ENCODE peak calls at places on chromosomes 12 and 14, in five cellular contexts. N is SJSA1; R is ELF-1; O is transverse colon; B is CD8-positive, alpha-beta memory T cell. M is an unnamed sample.

GRCh38 chr14:65849096-65849495 is 436.6 kb downstream of the FUT8 start:
- DNase-seq in N (no peak), O (no peak), B (no peak), R (no peak), M (no peak)

GRCh38 chr12:80946591-80946990 is 8.9 kb upstream of the LIN7A start:
- DNase-seq in R (no peak), O (no peak), B (no peak), N (no peak), M (no peak)

GRCh38 chr12:43744826-43745225 is 13.8 kb downstream of the PUS7L start:
- DNase-seq in O (no peak), R (no peak), N (no peak), B (no peak), M (no peak)

GRCh38 chr14:72810201-72810600 is 83.7 kb downstream of the DPF3 start:
- DNase-seq in N (no peak), O (no peak), R (no peak), B (peak; percentile 66), M (no peak)

GRCh38 chr12:9378430-9378835 is 170.2 kb upstream of the PZP start:
- DNase-seq in B (no peak), O (no peak), N (no peak), R (peak; percentile 45), M (peak; percentile 31)

GRCh38 chr12:64665506-64665905 is 55.2 kb downstream of the RASSF3 start:
- DNase-seq in N (no peak), O (peak; percentile 56), R (peak; percentile 40), B (peak; percentile 65), M (peak; percentile 59)

GRCh38 chr14:44898547-44898946 is 63.2 kb downstream of the KLHL28 start:
- DNase-seq in N (no peak), B (no peak), R (no peak), O (no peak), M (no peak)

GRCh38 chr14:65230287-65230728 is 128.0 kb upstream of the MAX start:
- DNase-seq in O (no peak), N (no peak), R (no peak), B (no peak), M (peak; percentile 35)

GRCh38 chr12:92145481-92145730 is 240 bp downstream of the BTG1 start:
- DNase-seq in R (no peak), B (no peak), O (no peak), N (no peak), M (no peak)

GRCh38 chr12:47717443-47718193 is 7.7 kb downstream of the ENDOU start:
- DNase-seq in O (peak; percentile 83), B (peak; percentile 25), N (peak; percentile 79), R (peak; percentile 95), M (peak; percentile 82)

GRCh38 chr12:24027352-24027751 is 77.9 kb upstream of the SOX5 start:
- DNase-seq in N (no peak), R (no peak), O (no peak), B (no peak), M (no peak)

GRCh38 chr14:85079842-85080741 is 449.9 kb upstream of the FLRT2 start:
- DNase-seq in N (no peak), R (no peak), O (no peak), B (no peak), M (no peak)

GRCh38 chr14:89953602-89954001 is 928 bp downstream of the EFCAB11 start:
- DNase-seq in O (no peak), R (no peak), B (no peak), N (no peak), M (no peak)

GRCh38 chr12:53190108-53190729 is 9.5 kb upstream of the CSAD start:
- DNase-seq in N (no peak), B (peak; percentile 40), O (peak; percentile 44), R (peak; percentile 73), M (peak; percentile 46)

GRCh38 chr14:71143391-71144290 is 236.4 kb downstream of the PCNX1 start:
- DNase-seq in O (no peak), B (peak; percentile 69), N (peak; percentile 87), R (peak; percentile 28), M (no peak)

GRCh38 chr12:89140141-89140540 is 212.2 kb downstream of the DUSP6 start:
- DNase-seq in R (no peak), O (no peak), B (no peak), N (no peak), M (no peak)

GRCh38 chr14:106843951-106844483 is 1317.6 kb downstream of the TMEM121 start:
- DNase-seq in B (peak; percentile 33), R (no peak), O (peak; percentile 67), N (peak; percentile 33), M (peak; percentile 68)

GRCh38 chr12:51917746-51918453 is 10.6 kb downstream of the ACVRL1 start:
- DNase-seq in R (no peak), N (no peak), B (no peak), O (no peak), M (no peak)

GRCh38 chr14:63276492-63277342 is 42.0 kb downstream of the GPHB5 start:
- DNase-seq in R (peak; percentile 32), B (no peak), N (peak; percentile 28), O (no peak), M (no peak)

GRCh38 chr14:53912121-53912520 is 44.5 kb downstream of the BMP4 start:
- DNase-seq in O (no peak), R (no peak), N (no peak), B (no peak), M (no peak)

GRCh38 chr14:105300542-105301102 is at the start of gene BRF1:
- DNase-seq in B (peak; percentile 99), R (peak; percentile 94), O (peak; percentile 97), N (peak; percentile 95), M (peak; percentile 97)

GRCh38 chr12:8780389-8780788 is 42.0 kb upstream of the A2ML1 start:
- DNase-seq in O (no peak), R (no peak), N (peak; percentile 4), B (no peak), M (no peak)

GRCh38 chr12:116043673-116044072 is 233.8 kb downstream of the MED13L start:
- DNase-seq in B (no peak), O (no peak), R (no peak), N (no peak), M (no peak)

GRCh38 chr12:38547586-38547985 is 231.0 kb downstream of the ALG10B start:
- DNase-seq in B (no peak), O (no peak), N (no peak), R (no peak), M (no peak)

GRCh38 chr12:57983150-57983857 is 41.9 kb downstream of the ATP23 start:
- DNase-seq in R (peak; percentile 36), N (peak; percentile 97), B (no peak), O (peak; percentile 30), M (no peak)

GRCh38 chr14:65847065-65847847 is 434.7 kb downstream of the FUT8 start:
- DNase-seq in B (peak; percentile 87), O (peak; percentile 43), N (no peak), R (no peak), M (no peak)

GRCh38 chr12:40375076-40375475 is 150.3 kb downstream of the LRRK2 start:
- DNase-seq in B (no peak), N (no peak), O (no peak), R (no peak), M (no peak)

GRCh38 chr12:69651922-69652321 is 41.2 kb upstream of the LRRC10 start:
- DNase-seq in B (no peak), N (no peak), O (no peak), R (no peak), M (no peak)

GRCh38 chr12:120257041-120257821 is 8.3 kb downstream of the PXN start:
- DNase-seq in R (no peak), O (no peak), N (peak; percentile 92), B (no peak), M (no peak)